ENCODE peak calls at places on chromosomes 11 and 22, in eight cellular contexts. O is fibroblast of lung, V is mucosa of descending colon, P is bronchial epithelial cell, J is brain microvascular endothelial cell, L is HFF-Myc, R is left ventricle myocardium inferior, N is choroid plexus epithelial cell. S is an unnamed sample.

GRCh38 chr22:17944205-17944725 is 80.1 kb downstream of the MICAL3 start:
- DNase-seq in O (no peak), V (no peak), P (no peak), J (no peak), L (no peak), R (no peak), N (no peak), S (no peak)

GRCh38 chr11:116072776-116073175 is 568.6 kb upstream of the CADM1 start:
- DNase-seq in O (no peak), V (peak), P (no peak), J (no peak), L (no peak), R (no peak), N (no peak), S (no peak)

GRCh38 chr11:83299681-83300080 is 13.5 kb upstream of the CCDC90B start:
- DNase-seq in O (no peak), V (no peak), P (no peak), J (no peak), L (no peak), R (no peak), N (no peak), S (no peak)

GRCh38 chr11:88631497-88631896 is 294.0 kb upstream of the CTSC start:
- DNase-seq in O (peak), V (no peak), P (peak), J (no peak), L (no peak), R (no peak), N (peak), S (no peak)

GRCh38 chr11:9688716-9689511 is 25.0 kb downstream of the SWAP70 start:
- DNase-seq in O (peak), V (no peak), P (peak), J (peak), L (no peak), R (no peak), N (peak), S (no peak)

GRCh38 chr11:63490551-63491239 is at the start of gene PLAAT5:
- DNase-seq in O (peak), V (peak), P (no peak), J (peak), L (no peak), R (peak), N (peak), S (no peak)

GRCh38 chr11:10305964-10306918 is 1.4 kb downstream of the ADM start:
- DNase-seq in O (no peak), V (no peak), P (no peak), J (no peak), L (no peak), R (peak), N (peak), S (peak)

GRCh38 chr11:77039491-77040400 is 5.5 kb downstream of the B3GNT6 start:
- DNase-seq in O (peak), V (peak), P (no peak), J (peak), L (no peak), R (no peak), N (peak), S (peak)

GRCh38 chr22:32478994-32479393 is 4.4 kb downstream of the FBXO7 start:
- DNase-seq in O (peak), V (no peak), P (no peak), J (peak), L (no peak), R (no peak), N (no peak), S (no peak)

GRCh38 chr22:50526849-50527801 is 1.7 kb upstream of the SCO2 start:
- DNase-seq in O (peak), V (peak), P (peak), J (no peak), L (no peak), R (peak), N (no peak), S (no peak)

GRCh38 chr22:36317658-36318271 is 64.8 kb downstream of the APOL1 start:
- DNase-seq in O (no peak), V (no peak), P (peak), J (no peak), L (no peak), R (no peak), N (no peak), S (no peak)

GRCh38 chr11:101407324-101407723 is 176.5 kb downstream of the TRPC6 start:
- DNase-seq in O (peak), V (no peak), P (no peak), J (no peak), L (no peak), R (no peak), N (peak), S (no peak)

GRCh38 chr11:134949121-134949591 is 537.1 kb upstream of the B3GAT1 start:
- DNase-seq in O (peak), V (no peak), P (peak), J (peak), L (peak), R (no peak), N (peak), S (no peak)

GRCh38 chr11:121451982-121452608 is at the start of gene SORL1:
- DNase-seq in O (peak), V (peak), P (peak), J (no peak), L (no peak), R (peak), N (peak), S (peak)

GRCh38 chr22:37282385-37282677 is at the start of gene CYTH4:
- DNase-seq in O (no peak), V (peak), P (peak), J (no peak), L (no peak), R (peak), N (no peak), S (no peak)

GRCh38 chr22:30304495-30305244 is 15.4 kb upstream of the CASTOR1 start:
- DNase-seq in O (peak), V (peak), P (peak), J (no peak), L (no peak), R (no peak), N (no peak), S (no peak)

GRCh38 chr22:30235687-30236170 is 10.8 kb downstream of the LIF start:
- DNase-seq in O (peak), V (peak), P (peak), J (peak), L (no peak), R (no peak), N (peak), S (no peak)

GRCh38 chr22:35330258-35330861 is 30.7 kb downstream of the TOM1 start:
- DNase-seq in O (peak), V (peak), P (peak), J (peak), L (peak), R (peak), N (peak), S (no peak)

GRCh38 chr11:44559207-44559943 is 6.1 kb upstream of the CD82 start:
- DNase-seq in O (no peak), V (no peak), P (no peak), J (no peak), L (no peak), R (no peak), N (no peak), S (no peak)

GRCh38 chr11:111526501-111526900 is 11.9 kb downstream of the HOATZ start:
- DNase-seq in O (peak), V (no peak), P (peak), J (peak), L (no peak), R (no peak), N (peak), S (no peak)

GRCh38 chr11:69355346-69355940 is 61.5 kb downstream of the MYEOV start:
- DNase-seq in O (no peak), V (no peak), P (no peak), J (no peak), L (no peak), R (no peak), N (no peak), S (no peak)

GRCh38 chr11:14565845-14566244 is 45.7 kb upstream of the PSMA1 start:
- DNase-seq in O (no peak), V (no peak), P (no peak), J (no peak), L (no peak), R (no peak), N (no peak), S (no peak)

GRCh38 chr22:28408702-28409101 is 270.9 kb downstream of the TTC28 start:
- DNase-seq in O (no peak), V (no peak), P (no peak), J (no peak), L (no peak), R (no peak), N (no peak), S (no peak)

GRCh38 chr11:64036081-64037026 is 623 bp downstream of the FLRT1 start:
- DNase-seq in O (peak), V (no peak), P (no peak), J (peak), L (no peak), R (peak), N (peak), S (no peak)

GRCh38 chr22:19638282-19639015 is 75.9 kb upstream of the SEPTIN5 start:
- DNase-seq in O (no peak), V (no peak), P (no peak), J (no peak), L (no peak), R (no peak), N (no peak), S (no peak)

GRCh38 chr22:42892571-42893316 is 35.7 kb upstream of the ARFGAP3 start:
- DNase-seq in O (no peak), V (no peak), P (no peak), J (no peak), L (no peak), R (no peak), N (no peak), S (no peak)

GRCh38 chr11:72702096-72702495 is 27.9 kb upstream of the PDE2A start:
- DNase-seq in O (no peak), V (no peak), P (no peak), J (no peak), L (no peak), R (peak), N (no peak), S (no peak)

GRCh38 chr11:83008581-83008923 is 63.1 kb downstream of the RAB30 start:
- DNase-seq in O (peak), V (no peak), P (peak), J (peak), L (no peak), R (no peak), N (peak), S (no peak)

GRCh38 chr11:63489879-63490278 is 1.1 kb downstream of the PLAAT5 start:
- DNase-seq in O (peak), V (no peak), P (no peak), J (peak), L (no peak), R (no peak), N (peak), S (no peak)

GRCh38 chr11:102117472-102118113 is 7.3 kb downstream of the YAP1 start:
- DNase-seq in O (peak), V (no peak), P (peak), J (no peak), L (no peak), R (no peak), N (no peak), S (no peak)

GRCh38 chr22:35517769-35518530 is 22.7 kb upstream of the RASD2 start:
- DNase-seq in O (peak), V (peak), P (peak), J (no peak), L (no peak), R (no peak), N (no peak), S (no peak)

GRCh38 chr11:126307706-126308105 is 3.8 kb downstream of the DCPS start:
- DNase-seq in O (peak), V (no peak), P (peak), J (peak), L (no peak), R (no peak), N (peak), S (no peak)

GRCh38 chr11:45301537-45302246 is 15.6 kb upstream of the SYT13 start:
- DNase-seq in O (no peak), V (no peak), P (no peak), J (no peak), L (no peak), R (no peak), N (no peak), S (no peak)

GRCh38 chr11:28701760-28702449 is 593.7 kb downstream of the METTL15 start:
- DNase-seq in O (peak), V (no peak), P (peak), J (no peak), L (no peak), R (no peak), N (no peak), S (no peak)

GRCh38 chr22:36315325-36315724 is 62.4 kb downstream of the APOL1 start:
- DNase-seq in O (no peak), V (no peak), P (no peak), J (no peak), L (no peak), R (no peak), N (no peak), S (no peak)

DNA sequence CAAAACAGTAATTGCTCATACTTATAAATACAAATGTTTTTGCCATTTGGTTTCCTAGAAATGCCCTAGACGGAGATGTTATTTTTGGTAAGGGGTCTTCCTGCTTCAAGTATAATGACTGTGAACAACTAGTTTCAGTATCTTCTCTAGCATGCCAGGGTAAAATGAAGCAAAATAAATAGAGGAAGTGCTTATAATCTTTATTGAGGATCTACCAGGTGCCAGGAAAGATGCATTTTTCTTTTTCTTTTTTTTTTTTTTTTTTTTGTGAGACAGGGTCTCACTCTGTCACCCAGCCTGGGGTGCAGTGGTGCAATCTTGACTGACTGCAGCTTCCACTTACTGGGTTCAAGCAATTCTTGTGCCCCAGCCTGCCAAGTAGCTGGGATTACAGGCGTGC is 146.7 kb upstream of the GRK3 start:
- DNase-seq in O (no peak), V (no peak), P (no peak), J (no peak), L (no peak), R (no peak), N (no peak), S (no peak)
- TF ChIP-seq CTCF in O (no peak), V (no peak), P (no peak), J (no peak), L (no peak), R (no peak), N (no peak), S (no peak)

GRCh38 chr11:107951105-107951504 is 22.9 kb downstream of the RAB39A start:
- DNase-seq in O (no peak), V (no peak), P (no peak), J (no peak), L (no peak), R (no peak), N (no peak), S (no peak)
- TF ChIP-seq CTCF in O (no peak), V (no peak), P (no peak), J (no peak), L (no peak), R (no peak), N (no peak), S (no peak)

DNA sequence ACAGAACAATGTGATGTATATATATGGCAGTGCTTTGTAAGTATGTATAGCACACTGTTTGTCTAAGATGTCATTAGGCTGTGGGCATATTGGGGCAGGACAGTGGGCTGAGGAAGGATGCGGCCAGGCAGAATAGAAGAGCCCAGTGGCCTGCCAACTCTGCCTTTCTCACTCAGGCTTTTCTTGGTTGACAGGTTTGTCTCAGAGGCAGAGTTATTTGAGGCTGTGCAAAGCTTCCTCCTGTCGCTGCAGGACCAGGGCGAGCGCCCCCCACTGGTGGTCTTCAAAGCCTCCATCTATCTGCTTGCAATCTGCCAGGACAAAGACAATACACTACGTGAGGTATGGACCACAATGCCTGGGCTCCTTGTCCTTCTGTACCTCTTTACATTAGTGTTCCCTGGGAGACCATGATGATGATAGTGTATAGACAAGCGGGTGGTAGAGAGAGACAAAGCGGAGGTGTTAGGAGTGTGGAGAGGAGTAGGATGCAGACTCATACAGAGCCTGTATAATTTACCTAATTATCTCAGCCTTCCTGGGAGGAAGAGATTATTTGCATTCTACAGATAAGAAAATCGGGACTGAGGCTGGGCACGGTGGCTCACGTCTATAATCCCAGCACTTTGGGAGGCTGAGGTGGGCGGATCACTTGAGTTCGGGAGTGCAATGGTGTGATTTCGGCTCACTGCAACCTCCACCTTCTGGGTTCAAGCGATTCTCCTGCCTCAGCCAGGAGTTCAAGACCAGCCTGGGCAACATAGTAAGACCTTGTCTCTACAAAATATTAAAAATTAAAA is 37.3 kb upstream of the CCDC134 start:
- DNase-seq in O (no peak), V (peak), P (peak), J (peak), L (no peak), R (no peak), N (peak), S (peak)
- TF ChIP-seq CTCF in O (no peak), V (no peak), P (peak), J (peak), L (peak), R (peak), N (peak), S (peak)

GRCh38 chr11:94760296-94760695 is 7.9 kb upstream of the AMOTL1 start:
- DNase-seq in O (no peak), V (no peak), P (no peak), J (no peak), L (no peak), R (no peak), N (no peak), S (no peak)

GRCh38 chr11:94762995-94763394 is 5.2 kb upstream of the AMOTL1 start:
- DNase-seq in O (no peak), V (no peak), P (no peak), J (no peak), L (no peak), R (no peak), N (no peak), S (no peak)

GRCh38 chr11:94759522-94759921 is 8.6 kb upstream of the AMOTL1 start:
- DNase-seq in O (no peak), V (no peak), P (no peak), J (no peak), L (no peak), R (no peak), N (no peak), S (no peak)

GRCh38 chr11:94758671-94759070 is 9.5 kb upstream of the AMOTL1 start:
- DNase-seq in O (no peak), V (no peak), P (no peak), J (no peak), L (no peak), R (no peak), N (no peak), S (no peak)

GRCh38 chr11:94762208-94762607 is 5.9 kb upstream of the AMOTL1 start:
- DNase-seq in O (no peak), V (no peak), P (no peak), J (no peak), L (no peak), R (no peak), N (no peak), S (no peak)
- TF ChIP-seq CTCF in O (peak), V (no peak), P (peak), J (peak), L (peak), R (peak), N (peak), S (no peak)

GRCh38 chr22:21673534-21674321 is 7.9 kb downstream of the PPIL2 start:
- DNase-seq in O (no peak), V (no peak), P (no peak), J (no peak), L (no peak), R (no peak), N (no peak), S (no peak)
- TF ChIP-seq CTCF in O (no peak), V (no peak), P (no peak), J (no peak), L (no peak), R (no peak), N (no peak), S (no peak)